ENCODE peak calls at places on chromosomes 3 and 15, in six cellular contexts. K, I, V, A, G and S are unnamed samples.

GRCh38 chr3:187130346-187131066 is 8.8 kb downstream of the RPL39L start:
- DNase-seq in A (peak; percentile 72), G (no peak), I (peak; percentile 87), K (peak; percentile 51), V (peak; percentile 72), S (peak; percentile 29)

GRCh38 chr3:114221165-114221880 is 16.1 kb downstream of the ZNF80 start:
- DNase-seq in I (peak; percentile 95), A (peak; percentile 61), K (no peak), G (no peak), V (no peak), S (no peak)

GRCh38 chr3:72487946-72488735 is 360.1 kb downstream of the SHQ1 start:
- DNase-seq in V (no peak), A (peak; percentile 56), G (no peak), I (peak; percentile 27), K (peak; percentile 43), S (peak; percentile 22)

GRCh38 chr3:66195347-66195783 is 25.4 kb upstream of the SLC25A26 start:
- DNase-seq in G (no peak), V (peak; percentile 39), A (peak; percentile 55), K (peak; percentile 52), I (peak; percentile 54), S (no peak)

GRCh38 chr15:96334017-96334704 is 3.7 kb downstream of the NR2F2 start:
- DNase-seq in A (no peak), V (no peak), G (no peak), I (no peak), K (peak; percentile 16), S (no peak)

GRCh38 chr3:172538368-172539264 is 15.4 kb upstream of the TNFSF10 start:
- DNase-seq in G (no peak), I (peak; percentile 45), A (no peak), K (no peak), V (no peak), S (no peak)

GRCh38 chr3:69740103-69741021 is 1.1 kb downstream of the MITF start:
- DNase-seq in G (no peak), I (no peak), V (peak; percentile 56), K (no peak), A (peak; percentile 11), S (no peak)

GRCh38 chr3:98732239-98733054 is 30.7 kb upstream of the ST3GAL6 start:
- DNase-seq in V (peak; percentile 58), K (no peak), I (peak; percentile 49), A (peak; percentile 75), G (peak; percentile 82), S (no peak)

GRCh38 chr3:183555541-183556081 is at the start of gene KLHL6:
- DNase-seq in I (peak; percentile 26), K (no peak), V (no peak), G (no peak), A (peak; percentile 89), S (peak; percentile 65)

GRCh38 chr3:53354945-53355498 is 7.7 kb upstream of the DCP1A start:
- DNase-seq in A (no peak), V (peak; percentile 7), G (no peak), I (peak; percentile 56), K (no peak), S (no peak)
- TF ChIP-seq CTCF in A (no peak), V (no peak), G (no peak), I (no peak), K (no peak), S (no peak)

GRCh38 chr3:47871389-47871788 is 68.5 kb downstream of the DHX30 start:
- DNase-seq in K (no peak), G (no peak), A (no peak), I (no peak), V (no peak), S (no peak)
- H3K4me3 ChIP-seq in K (no peak overlapping the region), G (no peak overlapping the region), A (no peak overlapping the region), I (no peak overlapping the region), V (no peak overlapping the region), S (no peak overlapping the region)

DNA sequence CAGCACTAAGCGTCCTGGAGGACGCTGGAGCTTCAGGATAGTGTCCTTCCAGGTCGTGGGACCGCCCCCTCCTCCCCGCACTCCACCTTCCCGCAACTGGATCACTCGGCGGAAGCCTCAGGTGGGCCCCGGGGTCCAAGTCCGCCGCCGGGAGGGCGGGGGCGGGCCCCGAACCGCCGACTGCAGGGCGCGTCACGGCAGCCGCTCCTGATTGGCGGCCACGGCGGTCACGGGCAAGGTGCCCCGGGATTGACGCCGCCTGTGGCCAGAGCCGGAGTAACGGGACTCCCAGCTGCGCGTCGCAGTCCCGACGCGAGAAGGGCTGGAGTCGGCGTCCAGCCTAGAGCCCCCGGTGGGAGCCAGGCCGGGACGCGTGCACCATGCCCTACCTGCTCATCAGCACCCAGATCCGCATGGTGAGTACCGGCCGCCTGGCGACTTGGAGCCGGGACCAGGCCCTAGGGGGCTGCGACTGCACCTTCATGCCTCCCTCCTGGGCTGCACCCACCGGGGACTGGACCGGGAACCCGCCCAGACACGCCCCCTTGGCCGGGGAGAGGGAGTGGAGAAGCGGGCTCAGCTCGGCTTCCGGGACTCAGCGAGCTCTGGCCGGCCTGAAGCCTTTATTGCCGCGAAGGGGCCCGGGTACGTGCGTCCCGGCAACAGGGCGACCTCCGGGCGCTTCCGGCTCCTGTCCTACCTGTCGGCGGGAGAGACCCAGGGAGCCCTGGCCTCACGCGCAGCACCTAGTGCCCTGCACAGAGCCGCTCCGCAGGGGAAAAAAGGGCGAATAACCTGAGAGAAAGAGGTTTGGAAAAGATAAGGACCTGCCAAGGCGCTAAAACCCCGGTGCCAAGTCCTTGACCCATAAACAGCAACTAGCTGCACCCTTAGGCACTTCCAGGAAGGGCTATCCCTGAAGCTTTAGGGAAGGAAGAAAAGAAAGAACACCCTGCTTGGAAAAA is at the start of gene GCHFR:
- DNase-seq in V (peak; percentile 36), G (peak; percentile 83), K (peak; percentile 33), I (peak; percentile 76), A (peak; percentile 88), S (no peak)
- TF ChIP-seq CTCF in V (peak; percentile 34), G (peak; percentile 70), K (no peak), I (peak; percentile 31), A (peak; percentile 45), S (peak; percentile 38)

GRCh38 chr3:42652611-42653302 is 740 bp upstream of the ZBTB47 start:
- DNase-seq in A (peak; percentile 54), K (peak; percentile 84), V (peak; percentile 75), I (peak; percentile 77), G (peak; percentile 29), S (no peak)
- H3K4me3 ChIP-seq in A (no peak overlapping the region), K (peak overlapping the region; percentile 76), V (peak overlapping the region; percentile 75), I (no peak overlapping the region), G (peak overlapping the region; percentile 89), S (no peak overlapping the region)

DNA sequence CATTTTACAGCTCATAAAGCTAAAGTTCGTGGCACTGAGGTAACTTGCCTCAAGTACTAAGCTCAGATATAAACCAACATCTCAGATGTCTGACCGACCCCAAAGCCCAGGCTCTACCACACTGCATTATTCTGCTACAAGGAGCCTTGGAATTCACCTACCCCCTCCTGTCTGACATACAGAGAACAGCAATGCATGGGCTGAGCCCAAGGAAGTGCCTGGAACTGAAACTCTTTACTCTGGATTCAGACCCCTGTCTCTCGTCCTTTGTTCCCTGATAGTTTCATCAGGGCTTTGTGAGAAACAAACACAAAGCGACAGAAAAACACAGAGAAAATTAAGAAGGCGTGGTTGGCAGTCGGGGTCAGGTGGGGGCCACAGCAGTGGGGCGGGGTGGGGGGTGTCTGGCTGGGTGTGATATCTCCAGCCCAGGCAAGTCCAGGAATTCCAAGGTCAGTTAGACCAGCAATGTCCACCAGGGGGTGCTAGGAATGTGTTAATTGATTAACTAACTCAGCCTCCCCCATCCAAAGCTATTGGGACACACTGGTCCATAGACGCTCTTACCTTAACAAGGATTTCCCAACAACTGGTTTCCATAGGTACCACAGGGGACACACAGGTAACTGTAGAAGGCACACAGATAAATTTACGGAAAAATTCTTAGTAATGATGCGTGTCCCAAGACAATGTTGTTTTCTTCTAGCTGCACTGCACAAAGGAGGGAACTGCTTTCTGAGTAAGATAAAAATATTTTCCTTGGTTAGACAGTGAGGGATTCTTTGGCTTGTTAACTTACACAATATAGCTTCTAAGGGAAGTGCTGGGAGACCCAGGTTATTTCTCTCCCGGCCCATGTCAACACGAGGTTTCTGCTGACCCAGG is 18.8 kb upstream of the SSUH2 start:
- DNase-seq in K (peak; percentile 79), V (peak; percentile 65), G (peak; percentile 95), A (peak; percentile 75), I (peak; percentile 74), S (peak; percentile 29)
- TF ChIP-seq CTCF in K (peak; percentile 68), V (peak; percentile 71), G (peak; percentile 82), A (peak; percentile 70), I (peak; percentile 68), S (peak; percentile 76)

GRCh38 chr3:194637066-194637465 is 3.8 kb upstream of the TMEM44 start:
- DNase-seq in G (no peak), A (no peak), K (no peak), I (no peak), V (peak; percentile 24), S (no peak)

GRCh38 chr3:194633349-194634004 is at the start of gene TMEM44:
- DNase-seq in G (peak; percentile 84), A (peak; percentile 87), K (peak; percentile 79), V (peak; percentile 78), I (peak; percentile 85), S (peak; percentile 35)

GRCh38 chr3:194632983-194633348 is 253 bp downstream of the TMEM44 start:
- DNase-seq in K (no peak), A (no peak), I (peak; percentile 37), G (no peak), V (no peak), S (no peak)

GRCh38 chr3:194632211-194632982 is 822 bp downstream of the TMEM44 start:
- DNase-seq in V (peak; percentile 34), A (no peak), K (peak; percentile 61), G (no peak), I (peak; percentile 51), S (no peak)

GRCh38 chr3:194631696-194632095 is 1.5 kb downstream of the TMEM44 start:
- DNase-seq in I (no peak), V (no peak), G (no peak), A (no peak), K (no peak), S (no peak)
- H3K4me3 ChIP-seq in I (no peak overlapping the region), V (no peak overlapping the region), G (no peak overlapping the region), A (no peak overlapping the region), K (no peak overlapping the region), S (no peak overlapping the region)

GRCh38 chr15:25733036-25733855 is 129.9 kb downstream of the ATP10A start:
- DNase-seq in I (no peak), A (no peak), V (no peak), K (no peak), G (no peak), S (no peak)
- TF ChIP-seq CTCF in I (no peak), A (no peak), V (no peak), K (no peak), G (no peak), S (no peak)